ENCODE peak calls at places on chromosomes 16 and 17, in ten cellular contexts. One of them, this sample, is unnamed.

GRCh38 chr17:73387746-73388577 is 76.2 kb upstream of the CDC42EP4 start:
- DNase-seq in Calu3: no peak
- DNase-seq in choroid plexus epithelial cell: peak; percentile 60
- DNase-seq in NCI-H187: no peak
- DNase-seq in head of caudate nucleus: no peak
- DNase-seq in fibroblast of mammary gland: peak; percentile 45
- DNase-seq in germinal center: no peak
- DNase-seq in IMR-90: no peak
- DNase-seq in T-helper 1 cell: no peak
- DNase-seq in GDM1: no peak
- DNase-seq in this sample: no peak

GRCh38 chr17:48577946-48578615 is at the start of gene HOXB4:
- DNase-seq in T-helper 1 cell: peak; percentile 63
- DNase-seq in Calu3: peak; percentile 88
- DNase-seq in fibroblast of mammary gland: peak; percentile 77
- DNase-seq in GDM1: peak; percentile 70
- DNase-seq in choroid plexus epithelial cell: no peak
- DNase-seq in NCI-H187: no peak
- DNase-seq in germinal center: peak; percentile 87
- DNase-seq in IMR-90: peak; percentile 88
- DNase-seq in head of caudate nucleus: peak; percentile 25
- DNase-seq in this sample: no peak

GRCh38 chr16:22300427-22301071 is 3.3 kb downstream of the POLR3E start:
- DNase-seq in T-helper 1 cell: peak; percentile 56
- DNase-seq in Calu3: peak; percentile 66
- DNase-seq in IMR-90: peak; percentile 62
- DNase-seq in choroid plexus epithelial cell: peak; percentile 74
- DNase-seq in germinal center: peak; percentile 52
- DNase-seq in NCI-H187: no peak
- DNase-seq in head of caudate nucleus: peak; percentile 85
- DNase-seq in GDM1: peak; percentile 29
- DNase-seq in fibroblast of mammary gland: peak; percentile 68
- DNase-seq in this sample: peak; percentile 35

GRCh38 chr16:3731126-3731935 is 14.0 kb upstream of the TRAP1 start:
- DNase-seq in choroid plexus epithelial cell: no peak
- DNase-seq in head of caudate nucleus: no peak
- DNase-seq in fibroblast of mammary gland: no peak
- DNase-seq in Calu3: no peak
- DNase-seq in NCI-H187: no peak
- DNase-seq in T-helper 1 cell: no peak
- DNase-seq in IMR-90: no peak
- DNase-seq in germinal center: no peak
- DNase-seq in GDM1: no peak
- DNase-seq in this sample: no peak

GRCh38 chr17:39410279-39410678 is 8.9 kb upstream of the FBXL20 start:
- DNase-seq in IMR-90: no peak
- DNase-seq in GDM1: no peak
- DNase-seq in NCI-H187: no peak
- DNase-seq in head of caudate nucleus: no peak
- DNase-seq in choroid plexus epithelial cell: no peak
- DNase-seq in Calu3: no peak
- DNase-seq in fibroblast of mammary gland: no peak
- DNase-seq in germinal center: no peak
- DNase-seq in T-helper 1 cell: no peak
- DNase-seq in this sample: no peak

GRCh38 chr16:50977064-50977621 is 173.9 kb downstream of the SALL1 start:
- DNase-seq in fibroblast of mammary gland: no peak
- DNase-seq in germinal center: no peak
- DNase-seq in head of caudate nucleus: no peak
- DNase-seq in GDM1: no peak
- DNase-seq in NCI-H187: no peak
- DNase-seq in choroid plexus epithelial cell: no peak
- DNase-seq in Calu3: no peak
- DNase-seq in T-helper 1 cell: no peak
- DNase-seq in IMR-90: no peak
- DNase-seq in this sample: no peak

GRCh38 chr17:42154514-42154883 is 290 bp downstream of the RAB5C start:
- DNase-seq in choroid plexus epithelial cell: no peak
- DNase-seq in NCI-H187: no peak
- DNase-seq in germinal center: no peak
- DNase-seq in head of caudate nucleus: no peak
- DNase-seq in IMR-90: no peak
- DNase-seq in Calu3: no peak
- DNase-seq in T-helper 1 cell: no peak
- DNase-seq in fibroblast of mammary gland: no peak
- DNase-seq in GDM1: no peak
- DNase-seq in this sample: no peak

GRCh38 chr16:67157892-67158635 is 1.6 kb downstream of the TRADD start:
- DNase-seq in GDM1: no peak
- DNase-seq in Calu3: no peak
- DNase-seq in choroid plexus epithelial cell: no peak
- DNase-seq in germinal center: no peak
- DNase-seq in fibroblast of mammary gland: no peak
- DNase-seq in IMR-90: no peak
- DNase-seq in T-helper 1 cell: peak; percentile 68
- DNase-seq in NCI-H187: no peak
- DNase-seq in head of caudate nucleus: no peak
- DNase-seq in this sample: no peak

GRCh38 chr17:73211745-73212144 is 18.9 kb downstream of the COG1 start:
- DNase-seq in Calu3: no peak
- DNase-seq in head of caudate nucleus: no peak
- DNase-seq in T-helper 1 cell: peak; percentile 59
- DNase-seq in choroid plexus epithelial cell: peak; percentile 79
- DNase-seq in IMR-90: no peak
- DNase-seq in fibroblast of mammary gland: no peak
- DNase-seq in GDM1: no peak
- DNase-seq in germinal center: no peak
- DNase-seq in NCI-H187: no peak
- DNase-seq in this sample: no peak

GRCh38 chr16:12271006-12271405 is 294.5 kb downstream of the SNX29 start:
- DNase-seq in Calu3: peak; percentile 53
- DNase-seq in head of caudate nucleus: peak; percentile 73
- DNase-seq in IMR-90: peak; percentile 32
- DNase-seq in choroid plexus epithelial cell: peak; percentile 41
- DNase-seq in GDM1: peak; percentile 18
- DNase-seq in germinal center: no peak
- DNase-seq in fibroblast of mammary gland: peak; percentile 20
- DNase-seq in NCI-H187: no peak
- DNase-seq in T-helper 1 cell: no peak
- DNase-seq in this sample: peak; percentile 28

GRCh38 chr16:12988071-12988470 is 86.7 kb downstream of the SHISA9 start:
- DNase-seq in T-helper 1 cell: no peak
- DNase-seq in germinal center: no peak
- DNase-seq in head of caudate nucleus: no peak
- DNase-seq in IMR-90: no peak
- DNase-seq in fibroblast of mammary gland: no peak
- DNase-seq in Calu3: no peak
- DNase-seq in choroid plexus epithelial cell: no peak
- DNase-seq in NCI-H187: no peak
- DNase-seq in GDM1: no peak
- DNase-seq in this sample: no peak

GRCh38 chr16:67528870-67529638 is 425 bp downstream of the RIPOR1 start:
- DNase-seq in IMR-90: peak; percentile 32
- DNase-seq in T-helper 1 cell: no peak
- DNase-seq in Calu3: peak; percentile 65
- DNase-seq in head of caudate nucleus: no peak
- DNase-seq in GDM1: no peak
- DNase-seq in NCI-H187: no peak
- DNase-seq in fibroblast of mammary gland: no peak
- DNase-seq in choroid plexus epithelial cell: peak; percentile 34
- DNase-seq in germinal center: no peak
- DNase-seq in this sample: peak; percentile 26

GRCh38 chr17:62760888-62761267 is 47.2 kb downstream of the MARCHF10 start:
- DNase-seq in germinal center: no peak
- DNase-seq in NCI-H187: no peak
- DNase-seq in GDM1: no peak
- DNase-seq in fibroblast of mammary gland: no peak
- DNase-seq in T-helper 1 cell: no peak
- DNase-seq in IMR-90: no peak
- DNase-seq in Calu3: no peak
- DNase-seq in head of caudate nucleus: no peak
- DNase-seq in choroid plexus epithelial cell: no peak
- DNase-seq in this sample: no peak